ENCODE peak calls at places on chromosomes 1 and 21, in ten cellular contexts. One of them, this sample, is unnamed.

GRCh38 chr1:165116732-165117131 is 239.8 kb downstream of the LMX1A start:
- DNase-seq in stimulated activated naive CD4-positive, alpha-beta T cell: no peak
- DNase-seq in posterior cingulate gyrus: no peak
- DNase-seq in PC-9: no peak
- DNase-seq in Kasumi-1: no peak
- DNase-seq in activated naive CD8-positive, alpha-beta T cell treated with anti-CD3 and anti-CD28 coated beads for 36 hours: no peak
- DNase-seq in right atrium auricular region: no peak
- DNase-seq in CD4-positive, alpha-beta T cell: no peak
- DNase-seq in cardiac fibroblast: peak
- DNase-seq in endothelial cell of umbilical vein: no peak
- DNase-seq in this sample: peak

GRCh38 chr1:225446298-225446941 is 18.6 kb upstream of the LBR start:
- DNase-seq in right atrium auricular region: no peak
- DNase-seq in CD4-positive, alpha-beta T cell: no peak
- DNase-seq in posterior cingulate gyrus: no peak
- DNase-seq in stimulated activated naive CD4-positive, alpha-beta T cell: no peak
- DNase-seq in cardiac fibroblast: no peak
- DNase-seq in Kasumi-1: no peak
- DNase-seq in activated naive CD8-positive, alpha-beta T cell treated with anti-CD3 and anti-CD28 coated beads for 36 hours: no peak
- DNase-seq in endothelial cell of umbilical vein: peak
- DNase-seq in PC-9: peak
- DNase-seq in this sample: no peak

GRCh38 chr1:240027059-240027462 is 64.6 kb upstream of the FMN2 start:
- DNase-seq in posterior cingulate gyrus: peak
- DNase-seq in stimulated activated naive CD4-positive, alpha-beta T cell: no peak
- DNase-seq in PC-9: peak
- DNase-seq in endothelial cell of umbilical vein: peak
- DNase-seq in CD4-positive, alpha-beta T cell: no peak
- DNase-seq in activated naive CD8-positive, alpha-beta T cell treated with anti-CD3 and anti-CD28 coated beads for 36 hours: peak
- DNase-seq in cardiac fibroblast: peak
- DNase-seq in Kasumi-1: peak
- DNase-seq in right atrium auricular region: no peak
- DNase-seq in this sample: peak

GRCh38 chr21:38756746-38757145 is 49.0 kb upstream of the ETS2 start:
- DNase-seq in activated naive CD8-positive, alpha-beta T cell treated with anti-CD3 and anti-CD28 coated beads for 36 hours: no peak
- DNase-seq in posterior cingulate gyrus: no peak
- DNase-seq in stimulated activated naive CD4-positive, alpha-beta T cell: no peak
- DNase-seq in PC-9: no peak
- DNase-seq in endothelial cell of umbilical vein: no peak
- DNase-seq in Kasumi-1: no peak
- DNase-seq in cardiac fibroblast: peak
- DNase-seq in right atrium auricular region: no peak
- DNase-seq in CD4-positive, alpha-beta T cell: no peak
- DNase-seq in this sample: peak

GRCh38 chr1:75134939-75135828 is 996 bp downstream of the LHX8 start:
- DNase-seq in cardiac fibroblast: no peak
- DNase-seq in posterior cingulate gyrus: no peak
- DNase-seq in activated naive CD8-positive, alpha-beta T cell treated with anti-CD3 and anti-CD28 coated beads for 36 hours: no peak
- DNase-seq in stimulated activated naive CD4-positive, alpha-beta T cell: no peak
- DNase-seq in endothelial cell of umbilical vein: peak
- DNase-seq in Kasumi-1: no peak
- DNase-seq in CD4-positive, alpha-beta T cell: no peak
- DNase-seq in right atrium auricular region: no peak
- DNase-seq in PC-9: no peak
- DNase-seq in this sample: peak

GRCh38 chr21:40765771-40766170 is 81.2 kb downstream of the DSCAM start:
- DNase-seq in activated naive CD8-positive, alpha-beta T cell treated with anti-CD3 and anti-CD28 coated beads for 36 hours: no peak
- DNase-seq in Kasumi-1: no peak
- DNase-seq in CD4-positive, alpha-beta T cell: no peak
- DNase-seq in PC-9: no peak
- DNase-seq in right atrium auricular region: no peak
- DNase-seq in posterior cingulate gyrus: no peak
- DNase-seq in endothelial cell of umbilical vein: no peak
- DNase-seq in stimulated activated naive CD4-positive, alpha-beta T cell: no peak
- DNase-seq in cardiac fibroblast: no peak
- DNase-seq in this sample: no peak

GRCh38 chr1:165827199-165828102 is at the start of gene UCK2:
- DNase-seq in activated naive CD8-positive, alpha-beta T cell treated with anti-CD3 and anti-CD28 coated beads for 36 hours: peak
- DNase-seq in Kasumi-1: peak
- DNase-seq in cardiac fibroblast: peak
- DNase-seq in PC-9: peak
- DNase-seq in endothelial cell of umbilical vein: peak
- DNase-seq in posterior cingulate gyrus: peak
- DNase-seq in right atrium auricular region: peak
- DNase-seq in stimulated activated naive CD4-positive, alpha-beta T cell: no peak
- DNase-seq in CD4-positive, alpha-beta T cell: peak
- DNase-seq in this sample: peak

GRCh38 chr1:68225781-68226180 is 6.5 kb downstream of the WLS start:
- DNase-seq in PC-9: no peak
- DNase-seq in posterior cingulate gyrus: no peak
- DNase-seq in activated naive CD8-positive, alpha-beta T cell treated with anti-CD3 and anti-CD28 coated beads for 36 hours: no peak
- DNase-seq in right atrium auricular region: no peak
- DNase-seq in cardiac fibroblast: peak
- DNase-seq in CD4-positive, alpha-beta T cell: no peak
- DNase-seq in Kasumi-1: no peak
- DNase-seq in endothelial cell of umbilical vein: no peak
- DNase-seq in stimulated activated naive CD4-positive, alpha-beta T cell: no peak
- DNase-seq in this sample: no peak

GRCh38 chr1:38885092-38885491 is 3.7 kb upstream of the GJA9 start:
- DNase-seq in right atrium auricular region: no peak
- DNase-seq in endothelial cell of umbilical vein: no peak
- DNase-seq in stimulated activated naive CD4-positive, alpha-beta T cell: no peak
- DNase-seq in activated naive CD8-positive, alpha-beta T cell treated with anti-CD3 and anti-CD28 coated beads for 36 hours: no peak
- DNase-seq in CD4-positive, alpha-beta T cell: no peak
- DNase-seq in posterior cingulate gyrus: no peak
- DNase-seq in PC-9: no peak
- DNase-seq in cardiac fibroblast: no peak
- DNase-seq in Kasumi-1: no peak
- DNase-seq in this sample: no peak

GRCh38 chr1:15343099-15343498 is 66.6 kb upstream of the EFHD2 start:
- DNase-seq in CD4-positive, alpha-beta T cell: no peak
- DNase-seq in endothelial cell of umbilical vein: no peak
- DNase-seq in activated naive CD8-positive, alpha-beta T cell treated with anti-CD3 and anti-CD28 coated beads for 36 hours: no peak
- DNase-seq in stimulated activated naive CD4-positive, alpha-beta T cell: no peak
- DNase-seq in right atrium auricular region: no peak
- DNase-seq in cardiac fibroblast: no peak
- DNase-seq in Kasumi-1: no peak
- DNase-seq in PC-9: no peak
- DNase-seq in posterior cingulate gyrus: no peak
- DNase-seq in this sample: no peak